ENCODE peak calls at places on chromosomes 12 and 14, in five cellular contexts. X is B cell, G is left lung, R is Peyer's patch, N is endothelial cell. L is an unnamed sample.

GRCh38 chr12:131121705-131122405 is 168.1 kb downstream of the ADGRD1 start:
- DNase-seq in G (no peak), R (no peak), X (no peak), N (no peak), L (no peak)

GRCh38 chr14:104111301-104112112 is 26.0 kb downstream of the ASPG start:
- DNase-seq in G (peak), X (no peak), N (no peak), R (no peak), L (no peak)

GRCh38 chr12:53222170-53223005 is 9.6 kb downstream of the RARG start:
- DNase-seq in R (no peak), G (no peak), N (no peak), X (no peak), L (no peak)

GRCh38 chr14:60905930-60906329 is 74.9 kb downstream of the TRMT5 start:
- DNase-seq in R (no peak), X (no peak), N (no peak), G (no peak), L (no peak)

GRCh38 chr12:68200854-68201253 is 24.8 kb downstream of the IL26 start:
- DNase-seq in R (no peak), N (no peak), X (no peak), G (no peak), L (no peak)

GRCh38 chr12:113467514-113468364 is 3.9 kb downstream of the LHX5 start:
- DNase-seq in G (peak), R (no peak), N (no peak), X (no peak), L (no peak)

GRCh38 chr14:104563191-104563741 is 16.3 kb upstream of the C14orf180 start:
- DNase-seq in N (no peak), R (no peak), X (no peak), G (peak), L (no peak)

GRCh38 chr12:106645074-106645421 is 62.2 kb downstream of the RFX4 start:
- DNase-seq in X (no peak), R (no peak), N (no peak), G (peak), L (no peak)

GRCh38 chr12:74337951-74338350 is 199.7 kb upstream of the ATXN7L3B start:
- DNase-seq in N (no peak), X (no peak), R (no peak), G (no peak), L (no peak)

GRCh38 chr14:37889087-37889486 is 293.7 kb downstream of the TTC6 start:
- DNase-seq in N (no peak), X (no peak), R (no peak), G (no peak), L (no peak)

GRCh38 chr12:10191865-10192264 is 13.0 kb downstream of the TMEM52B start:
- DNase-seq in N (no peak), X (no peak), G (no peak), R (no peak), L (no peak)

GRCh38 chr12:93829073-93829472 is 151.9 kb downstream of the CRADD start:
- DNase-seq in R (no peak), N (no peak), G (no peak), X (no peak), L (no peak)

GRCh38 chr14:51880810-51881580 is 20.6 kb downstream of the GNG2 start:
- DNase-seq in N (no peak), R (no peak), G (no peak), X (no peak), L (peak)

GRCh38 chr14:64520699-64521098 is 16.1 kb downstream of the ZBTB1 start:
- DNase-seq in X (no peak), N (no peak), G (no peak), R (no peak), L (no peak)

GRCh38 chr12:109387425-109388166 is 39.9 kb downstream of the MYO1H start:
- DNase-seq in G (no peak), R (no peak), N (peak), X (no peak), L (no peak)

GRCh38 chr14:104726600-104727451 is 2.8 kb downstream of the ADSS1 start:
- DNase-seq in G (no peak), N (peak), X (no peak), R (no peak), L (no peak)

GRCh38 chr12:22494319-22494718 is 50.0 kb downstream of the C2CD5 start:
- DNase-seq in R (no peak), N (no peak), X (no peak), G (no peak), L (no peak)

GRCh38 chr12:104331376-104331775 is 27.8 kb downstream of the EID3 start:
- DNase-seq in G (no peak), N (no peak), R (no peak), X (no peak), L (no peak)

GRCh38 chr12:69008510-69008909 is 75.5 kb upstream of the CPM start:
- DNase-seq in G (no peak), R (no peak), X (no peak), N (no peak), L (peak)

GRCh38 chr14:32635103-32635719 is 303.5 kb upstream of the NPAS3 start:
- DNase-seq in X (no peak), N (no peak), G (no peak), R (no peak), L (no peak)

GRCh38 chr14:90398315-90398811 is 1.5 kb downstream of the CALM1 start:
- DNase-seq in N (no peak), R (peak), G (peak), X (peak), L (peak)

GRCh38 chr12:106171117-106171750 is 32.5 kb upstream of the NUAK1 start:
- DNase-seq in R (no peak), X (no peak), G (no peak), N (no peak), L (no peak)

GRCh38 chr12:13198240-13198639 is 1.7 kb downstream of the EMP1 start:
- DNase-seq in X (no peak), R (no peak), G (no peak), N (no peak), L (no peak)

GRCh38 chr12:95239216-95239615 is 21.6 kb downstream of the VEZT start:
- DNase-seq in G (no peak), R (no peak), X (no peak), N (no peak), L (no peak)

GRCh38 chr14:34254031-34254430 is 208.0 kb downstream of the SPTSSA start:
- DNase-seq in N (no peak), R (no peak), G (no peak), X (no peak), L (no peak)

GRCh38 chr14:90654831-90655276 is 161.4 kb downstream of the TTC7B start:
- DNase-seq in G (no peak), N (no peak), R (no peak), X (no peak), L (no peak)

GRCh38 chr12:79692249-79692619 is 1.5 kb upstream of the PAWR start:
- DNase-seq in N (no peak), X (no peak), R (no peak), G (no peak), L (no peak)

GRCh38 chr12:123532021-123532420 is 1.5 kb downstream of the RILPL1 start:
- DNase-seq in G (no peak), X (peak), R (peak), N (peak), L (peak)

GRCh38 chr12:54390668-54391551 is 6.4 kb upstream of the ZNF385A start:
- DNase-seq in X (peak), R (peak), N (peak), G (peak), L (no peak)

GRCh38 chr12:111408116-111408440 is 2.4 kb downstream of the SH2B3 start:
- DNase-seq in X (no peak), N (no peak), R (no peak), G (no peak), L (no peak)

GRCh38 chr14:68295316-68295816 is 475.8 kb downstream of the RAD51B start:
- DNase-seq in N (peak), X (no peak), R (no peak), G (no peak), L (no peak)

GRCh38 chr12:107843351-107844311 is 69.1 kb downstream of the ASCL4 start:
- DNase-seq in R (no peak), N (peak), X (peak), G (no peak), L (no peak)

GRCh38 chr14:55705651-55706340 is 125.8 kb downstream of the KTN1 start:
- DNase-seq in G (peak), R (no peak), N (no peak), X (no peak), L (no peak)

GRCh38 chr12:67193705-67194104 is 75.5 kb upstream of the CAND1 start:
- DNase-seq in G (no peak), R (no peak), N (peak), X (peak), L (no peak)

GRCh38 chr14:22653012-22653621 is 9.0 kb upstream of the OR6J1 start:
- DNase-seq in G (no peak), N (peak), X (peak), R (peak), L (peak)

GRCh38 chr12:108350511-108350910 is 11.4 kb upstream of the CMKLR1 start:
- DNase-seq in N (no peak), R (no peak), X (no peak), G (no peak), L (no peak)

GRCh38 chr14:31990959-31991541 is 86.1 kb upstream of the ARHGAP5 start:
- DNase-seq in G (no peak), X (no peak), R (no peak), N (no peak), L (no peak)

DNA sequence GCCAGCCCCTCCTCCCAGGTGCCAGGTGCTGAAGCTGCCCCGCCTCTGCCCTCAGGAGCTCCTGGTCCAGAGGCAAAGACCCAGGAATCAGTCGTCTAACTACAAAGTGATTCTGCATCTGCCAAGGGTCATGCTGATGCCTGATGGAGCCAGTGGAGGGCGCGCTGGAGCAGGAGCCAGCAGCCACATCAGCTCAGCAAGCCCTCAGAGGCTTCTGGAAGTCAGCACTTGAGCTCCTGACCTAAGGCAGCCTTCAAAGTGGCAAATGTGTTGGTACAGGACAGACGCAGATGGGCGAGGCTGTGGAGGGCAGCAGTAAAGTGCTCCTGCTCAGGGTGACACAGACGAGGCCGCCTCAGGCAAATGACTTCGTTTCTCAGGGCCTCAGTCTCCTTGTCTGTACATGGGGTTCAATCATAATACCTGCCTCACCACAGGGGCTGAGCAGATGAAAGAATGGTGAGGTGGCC is 10.9 kb downstream of the C12orf43 start:
- DNase-seq in G (no peak), N (peak), R (no peak), X (peak), L (peak)
- TF ChIP-seq CTCF in G (peak), N (peak), R (no peak), X (peak), L (peak)

GRCh38 chr12:47817272-47818006 is 2.3 kb downstream of the HDAC7 start:
- DNase-seq in N (no peak), X (no peak), G (no peak), R (no peak), L (no peak)
- TF ChIP-seq CTCF in N (no peak), X (no peak), G (no peak), R (no peak), L (no peak)

GRCh38 chr14:75832621-75833297 is 149.0 kb downstream of the TGFB3 start:
- DNase-seq in R (no peak), N (no peak), G (no peak), X (no peak), L (no peak)
- TF ChIP-seq CTCF in R (no peak), N (no peak), G (no peak), X (no peak), L (no peak)

GRCh38 chr12:132690112-132690511 is 2.7 kb downstream of the PXMP2 start:
- DNase-seq in N (no peak), X (no peak), R (no peak), G (no peak), L (no peak)

GRCh38 chr12:132686831-132687210 is 321 bp downstream of the POLE start:
- DNase-seq in R (no peak), N (no peak), X (no peak), G (no peak), L (no peak)

GRCh38 chr12:132685400-132685799 is 1.7 kb downstream of the POLE start:
- DNase-seq in X (no peak), N (no peak), G (no peak), R (no peak), L (no peak)

GRCh38 chr12:132689227-132689626 is 1.8 kb downstream of the PXMP2 start:
- DNase-seq in R (no peak), N (no peak), X (no peak), G (peak), L (no peak)

GRCh38 chr12:132687211-132688164 is at the start of the genes POLE and PXMP2:
- DNase-seq in N (peak), X (peak), G (peak), R (peak), L (peak)
- TF ChIP-seq CTCF in N (no peak), X (no peak), G (no peak), R (no peak), L (no peak)

DNA sequence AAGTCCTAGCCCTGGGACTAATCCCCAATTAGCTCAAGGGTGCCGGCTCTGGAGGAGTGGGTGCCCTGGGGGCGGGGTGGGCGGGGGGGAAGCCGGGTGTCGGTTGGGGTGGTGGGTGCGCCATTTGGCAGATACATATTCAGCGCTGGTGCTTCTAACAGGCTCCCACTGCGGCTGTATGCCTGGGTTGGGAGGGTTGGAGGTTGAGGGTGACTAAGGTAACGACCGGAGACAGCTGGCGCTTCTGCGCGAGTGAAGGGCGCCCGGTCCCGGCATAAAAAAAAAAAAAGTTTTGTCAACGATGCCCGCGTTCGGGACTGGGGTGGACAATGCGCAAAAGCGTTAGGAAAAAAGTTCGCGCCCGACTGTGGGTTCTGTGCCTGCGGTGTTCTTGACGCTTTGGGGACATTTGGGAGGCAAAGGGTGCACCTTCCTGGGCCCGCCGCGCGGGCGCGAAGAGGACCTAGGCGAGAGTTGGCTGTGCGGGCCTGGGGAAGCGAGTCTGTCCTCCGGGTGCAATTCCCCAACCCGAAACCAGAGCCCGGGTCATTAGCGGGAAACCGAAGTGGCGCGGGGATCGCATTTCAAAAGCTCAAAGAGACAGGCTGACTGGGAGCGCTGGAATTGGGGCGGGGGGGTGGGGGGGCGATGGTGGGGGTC is 19.2 kb downstream of the TBX3 start:
- DNase-seq in X (no peak), N (no peak), R (no peak), G (no peak), L (no peak)
- TF ChIP-seq CTCF in X (no peak), N (no peak), R (no peak), G (no peak), L (no peak)

L was measured in CD14-positive monocyte.